ENCODE peak calls at places on chromosomes 2 and 18, in five cellular contexts. T, E, G, F and U are unnamed samples.

GRCh38 chr2:238270606-238271005 is 17.8 kb downstream of the PER2 start:
- DNase-seq in T (no peak), E (no peak), G (no peak), F (no peak), U (no peak)

GRCh38 chr2:222272446-222273035 is 26.3 kb downstream of the PAX3 start:
- DNase-seq in T (no peak), F (no peak), G (no peak), E (no peak), U (no peak)

GRCh38 chr2:101545940-101546339 is 71.0 kb upstream of the RFX8 start:
- DNase-seq in T (no peak), F (no peak), G (no peak), E (no peak), U (no peak)

GRCh38 chr2:45505138-45505537 is 105.9 kb downstream of the SRBD1 start:
- DNase-seq in F (no peak), E (peak), G (no peak), T (no peak), U (no peak)

GRCh38 chr18:63788447-63789096 is 13.4 kb downstream of the SERPINB7 start:
- DNase-seq in E (no peak), G (no peak), T (no peak), F (peak), U (no peak)

GRCh38 chr2:222797308-222797707 is 63.5 kb upstream of the ACSL3 start:
- DNase-seq in E (no peak), T (no peak), G (no peak), F (no peak), U (peak)

GRCh38 chr2:187654535-187654934 is 100.3 kb upstream of the TFPI start:
- DNase-seq in T (no peak), E (no peak), G (no peak), F (no peak), U (no peak)

GRCh38 chr2:34105015-34105767 is 506.1 kb upstream of the FAM98A start:
- DNase-seq in G (no peak), F (no peak), E (no peak), T (no peak), U (no peak)

GRCh38 chr2:8154270-8154669 is 527.6 kb upstream of the ID2 start:
- DNase-seq in G (no peak), F (no peak), E (no peak), T (no peak), U (no peak)

GRCh38 chr2:174327958-174328308 is 6.8 kb upstream of the SP9 start:
- DNase-seq in T (no peak), F (no peak), E (no peak), G (no peak), U (no peak)

GRCh38 chr2:125680809-125681208 is 975.1 kb upstream of the GYPC start:
- DNase-seq in E (no peak), T (no peak), F (no peak), G (no peak), U (no peak)

GRCh38 chr2:186589733-186590537 is at the start of gene ITGAV:
- DNase-seq in T (peak), G (peak), E (peak), F (peak), U (peak)

GRCh38 chr2:23487735-23488492 is 102.9 kb downstream of the KLHL29 start:
- DNase-seq in G (no peak), E (no peak), F (no peak), T (no peak), U (no peak)

GRCh38 chr2:38443021-38443541 is 66.0 kb upstream of the ATL2 start:
- DNase-seq in E (no peak), G (no peak), F (no peak), T (no peak), U (no peak)

GRCh38 chr18:45702871-45703270 is 21.1 kb upstream of the SLC14A1 start:
- DNase-seq in E (no peak), F (no peak), G (no peak), T (no peak), U (no peak)

GRCh38 chr2:9707008-9707407 is 76.2 kb upstream of the YWHAQ start:
- DNase-seq in E (no peak), T (no peak), G (no peak), F (no peak), U (no peak)

GRCh38 chr2:151669585-151670081 is 64.6 kb downstream of the NEB start:
- DNase-seq in E (no peak), T (no peak), F (peak), G (no peak), U (peak)

GRCh38 chr2:42086500-42086953 is 38.7 kb downstream of the PKDCC start:
- DNase-seq in E (peak), T (no peak), F (peak), G (no peak), U (peak)

GRCh38 chr2:133718688-133719201 is 150.5 kb upstream of the NCKAP5 start:
- DNase-seq in E (no peak), T (no peak), F (no peak), G (no peak), U (no peak)

GRCh38 chr2:41934323-41935003 is 113.4 kb upstream of the PKDCC start:
- DNase-seq in T (no peak), G (no peak), E (no peak), F (no peak), U (no peak)

GRCh38 chr2:147331790-147332419 is 512.9 kb upstream of the ACVR2A start:
- DNase-seq in T (no peak), F (peak), G (no peak), E (peak), U (peak)

GRCh38 chr2:163601377-163601776 is 134.4 kb downstream of the FIGN start:
- DNase-seq in E (no peak), T (no peak), F (no peak), G (no peak), U (peak)

GRCh38 chr2:109321570-109321969 is 192.6 kb downstream of the SH3RF3 start:
- DNase-seq in E (peak), T (no peak), F (no peak), G (no peak), U (no peak)

GRCh38 chr2:208099682-208100081 is 24.6 kb downstream of the CRYGD start:
- DNase-seq in E (no peak), T (no peak), F (no peak), G (no peak), U (no peak)

GRCh38 chr2:138112536-138112935 is 148.3 kb downstream of the HNMT start:
- DNase-seq in E (no peak), T (no peak), G (no peak), F (no peak), U (no peak)

GRCh38 chr18:41323044-41323443 is 632.0 kb upstream of the PIK3C3 start:
- DNase-seq in G (no peak), E (no peak), T (no peak), F (no peak), U (no peak)

GRCh38 chr2:121527009-121527682 is 3.5 kb upstream of the RNU4ATAC start:
- DNase-seq in E (no peak), G (no peak), T (no peak), F (no peak), U (no peak)